ENCODE peak calls at places on chromosome 11, in six cellular contexts. W is Peyer's patch, M is keratinocyte, F is endodermal cell, K is colonic mucosa, T is ovary. D is an unnamed sample.

GRCh38 chr11:60700689-60701508 is 1.5 kb downstream of the MS4A8 start:
- DNase-seq in T (peak; percentile 58), F (peak; percentile 86), K (peak; percentile 63), W (no peak), M (no peak), D (no peak)

GRCh38 chr11:69704508-69705245 is 855 bp upstream of the FGF19 start:
- DNase-seq in K (no peak), M (no peak), T (no peak), W (no peak), F (peak; percentile 98), D (no peak)

GRCh38 chr11:12389676-12390075 is 12.3 kb downstream of the PARVA start:
- DNase-seq in T (no peak), M (peak; percentile 72), K (no peak), F (no peak), W (no peak), D (no peak)

GRCh38 chr11:132095230-132096165 is 725.1 kb downstream of the NTM start:
- DNase-seq in W (no peak), K (no peak), F (no peak), M (no peak), T (no peak), D (no peak)

GRCh38 chr11:128669491-128669890 is 24.4 kb upstream of the FLI1 start:
- DNase-seq in F (no peak), M (no peak), T (no peak), W (no peak), K (no peak), D (no peak)

GRCh38 chr11:119975561-119976152 is 162.3 kb downstream of the TRIM29 start:
- DNase-seq in W (no peak), K (no peak), T (no peak), M (no peak), F (peak; percentile 95), D (no peak)

GRCh38 chr11:134372961-134373360 is 39.1 kb downstream of the B3GAT1 start:
- DNase-seq in W (peak; percentile 24), K (no peak), F (no peak), T (no peak), M (no peak), D (no peak)

GRCh38 chr11:9351956-9352355 is 32.5 kb upstream of the IPO7 start:
- DNase-seq in F (no peak), W (no peak), T (no peak), K (no peak), M (no peak), D (no peak)

GRCh38 chr11:79335681-79336080 is 105.1 kb downstream of the TENM4 start:
- DNase-seq in T (no peak), W (no peak), K (no peak), M (no peak), F (no peak), D (no peak)

GRCh38 chr11:69915151-69915500 is 95.9 kb upstream of the FGF3 start:
- DNase-seq in M (peak; percentile 58), K (no peak), W (no peak), T (no peak), F (no peak), D (no peak)

GRCh38 chr11:117197516-117198456 is 1.4 kb upstream of the TAGLN start:
- DNase-seq in K (peak; percentile 71), W (peak; percentile 74), M (no peak), T (peak; percentile 59), F (peak; percentile 94), D (no peak)

GRCh38 chr11:98568011-98568410 is 452.7 kb upstream of the CNTN5 start:
- DNase-seq in K (no peak), F (no peak), W (no peak), T (no peak), M (no peak), D (no peak)

GRCh38 chr11:20158597-20159257 is 1.5 kb downstream of the DBX1 start:
- DNase-seq in M (no peak), W (no peak), K (no peak), T (peak; percentile 17), F (peak; percentile 94), D (no peak)

GRCh38 chr11:8234425-8234821 is 29.3 kb downstream of the LMO1 start:
- DNase-seq in W (peak; percentile 38), F (peak; percentile 70), M (no peak), K (no peak), T (no peak), D (no peak)

GRCh38 chr11:71454470-71455113 is 1.6 kb downstream of the NADSYN1 start:
- DNase-seq in F (no peak), K (peak; percentile 71), M (no peak), T (no peak), W (peak; percentile 62), D (peak; percentile 43)

GRCh38 chr11:133134561-133135173 is 397.6 kb downstream of the OPCML start:
- DNase-seq in K (peak; percentile 52), W (peak; percentile 76), M (peak; percentile 7), F (peak; percentile 94), T (no peak), D (no peak)

GRCh38 chr11:875769-876301 is 33.2 kb downstream of the TSPAN4 start:
- DNase-seq in W (no peak), F (no peak), M (no peak), T (no peak), K (no peak), D (no peak)

GRCh38 chr11:100930185-100930778 is 199.3 kb downstream of the PGR start:
- DNase-seq in M (peak; percentile 17), W (no peak), K (no peak), T (no peak), F (no peak), D (no peak)

GRCh38 chr11:32385998-32386397 is 49.3 kb downstream of the WT1 start:
- DNase-seq in K (peak; percentile 20), F (peak; percentile 78), W (no peak), T (no peak), M (no peak), D (no peak)

GRCh38 chr11:103358251-103358650 is 249.0 kb downstream of the DYNC2H1 start:
- DNase-seq in M (no peak), T (no peak), W (no peak), F (no peak), K (no peak), D (no peak)

GRCh38 chr11:96337541-96338530 is 5.2 kb downstream of the MAML2 start:
- DNase-seq in M (no peak), K (peak; percentile 42), W (no peak), T (no peak), F (no peak), D (peak; percentile 36)

GRCh38 chr11:62456630-62457029 is 37.8 kb downstream of the SCGB1A1 start:
- DNase-seq in K (no peak), F (peak; percentile 90), W (no peak), T (no peak), M (no peak), D (no peak)

GRCh38 chr11:73227571-73228211 is 9.6 kb downstream of the P2RY2 start:
- DNase-seq in K (peak; percentile 88), T (no peak), F (peak; percentile 93), M (no peak), W (peak; percentile 77), D (no peak)

GRCh38 chr11:69567951-69568808 is 72.8 kb upstream of the CCND1 start:
- DNase-seq in W (no peak), T (no peak), M (no peak), F (no peak), K (no peak), D (no peak)

GRCh38 chr11:60767388-60767811 is 10.7 kb downstream of the MS4A15 start:
- DNase-seq in T (no peak), F (peak; percentile 86), W (peak; percentile 52), K (no peak), M (no peak), D (no peak)

GRCh38 chr11:45091563-45092392 is 54.7 kb upstream of the PRDM11 start:
- DNase-seq in M (no peak), F (peak; percentile 90), K (no peak), T (no peak), W (no peak), D (no peak)

GRCh38 chr11:45089251-45089650 is 57.2 kb upstream of the PRDM11 start:
- DNase-seq in T (peak; percentile 51), K (peak; percentile 52), F (no peak), W (no peak), M (no peak), D (no peak)

GRCh38 chr11:45087761-45088160 is 58.7 kb upstream of the PRDM11 start:
- DNase-seq in M (no peak), F (no peak), K (no peak), W (no peak), T (no peak), D (no peak)

GRCh38 chr11:45090607-45091006 is 55.8 kb upstream of the PRDM11 start:
- DNase-seq in K (no peak), W (no peak), M (no peak), F (no peak), T (no peak), D (no peak)

GRCh38 chr11:45089845-45090499 is 56.5 kb upstream of the PRDM11 start:
- DNase-seq in F (peak; percentile 78), T (no peak), W (no peak), M (no peak), K (no peak), D (no peak)
- H3K27ac ChIP-seq in F (no peak overlapping the region), T (peak overlapping the region; percentile 5), W (peak overlapping the region; percentile 48), M (peak overlapping the region; percentile 67), K (peak overlapping the region; percentile 16), D (no peak overlapping the region)

GRCh38 chr11:34651551-34651950 is 30.7 kb downstream of the EHF start:
- DNase-seq in K (no peak), T (no peak), M (no peak), F (no peak), W (no peak), D (no peak)
- H3K27ac ChIP-seq in K (no peak overlapping the region), T (no peak overlapping the region), M (no peak overlapping the region), F (peak overlapping the region; percentile 7), W (no peak overlapping the region), D (no peak overlapping the region)

DNA sequence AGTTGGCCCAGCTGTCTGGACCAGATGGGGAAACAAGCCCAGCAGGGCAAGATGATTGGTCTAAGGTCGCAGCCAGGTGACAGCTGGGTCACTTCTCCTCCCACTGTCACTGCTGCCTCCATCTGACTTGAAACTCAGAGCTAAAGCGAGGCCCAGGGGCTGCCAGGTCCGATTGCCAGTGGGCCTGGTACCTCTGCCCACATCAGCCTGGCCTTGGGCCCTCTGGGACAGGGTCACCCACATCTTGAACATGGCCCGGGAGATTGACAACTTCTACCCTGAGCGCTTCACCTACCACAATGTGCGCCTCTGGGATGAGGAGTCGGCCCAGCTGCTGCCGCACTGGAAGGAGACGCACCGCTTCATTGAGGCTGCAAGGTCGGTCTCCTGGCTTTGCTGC is 5.8 kb downstream of the SSH3 start:
- DNase-seq in M (no peak), F (peak; percentile 29), W (no peak), K (no peak), T (no peak), D (no peak)
- H3K27ac ChIP-seq in M (no peak overlapping the region), F (no peak overlapping the region), W (no peak overlapping the region), K (no peak overlapping the region), T (no peak overlapping the region), D (no peak overlapping the region)

GRCh38 chr11:102120437-102120935 is 10.2 kb downstream of the YAP1 start:
- DNase-seq in T (no peak), W (no peak), M (no peak), F (no peak), K (no peak), D (no peak)

GRCh38 chr11:102121329-102121728 is 11.1 kb downstream of the YAP1 start:
- DNase-seq in K (no peak), M (no peak), F (no peak), T (no peak), W (no peak), D (no peak)

GRCh38 chr11:102117472-102118113 is 7.3 kb downstream of the YAP1 start:
- DNase-seq in M (no peak), F (no peak), W (no peak), T (no peak), K (no peak), D (no peak)

GRCh38 chr11:102118937-102119336 is 8.7 kb downstream of the YAP1 start:
- DNase-seq in T (no peak), K (no peak), F (peak; percentile 70), W (no peak), M (no peak), D (no peak)

GRCh38 chr11:102120006-102120405 is 9.8 kb downstream of the YAP1 start:
- DNase-seq in T (no peak), F (no peak), W (no peak), M (no peak), K (no peak), D (no peak)
- H3K27ac ChIP-seq in T (no peak overlapping the region), F (peak overlapping the region; percentile 65), W (no peak overlapping the region), M (peak overlapping the region; percentile 67), K (no peak overlapping the region), D (no peak overlapping the region)